ENCODE peak calls at places on chromosome 10, in ten cellular contexts. X, R, B, C, L, T, G, J, O and Y are unnamed samples.

GRCh38 chr10:45515630-45516029 is 141.6 kb downstream of the ALOX5 start:
- DNase-seq in G (no peak), J (no peak), O (no peak), T (no peak), C (no peak), L (no peak), R (no peak), X (no peak), B (no peak), Y (no peak)

GRCh38 chr10:132078746-132079345 is 13.1 kb downstream of the JAKMIP3 start:
- DNase-seq in B (no peak), R (no peak), T (no peak), C (no peak), X (peak), G (no peak), L (no peak), O (no peak), J (no peak), Y (no peak)

GRCh38 chr10:80599424-80599847 is 61.7 kb downstream of the SH2D4B start:
- DNase-seq in B (peak), G (peak), J (peak), R (peak), C (peak), T (no peak), X (peak), O (peak), L (no peak), Y (peak)

GRCh38 chr10:47090903-47091302 is 179.7 kb downstream of the PTPN20 start:
- DNase-seq in G (no peak), O (no peak), T (no peak), L (no peak), J (no peak), X (no peak), R (no peak), C (peak), B (no peak), Y (peak)

GRCh38 chr10:6423004-6423403 is 157.1 kb downstream of the PRKCQ start:
- DNase-seq in R (peak), O (no peak), C (no peak), G (no peak), X (no peak), J (peak), L (no peak), B (no peak), T (no peak), Y (no peak)

GRCh38 chr10:57015595-57016303 is 654.7 kb upstream of the ZWINT start:
- DNase-seq in R (no peak), J (no peak), C (no peak), O (no peak), G (no peak), B (no peak), X (peak), T (no peak), L (no peak), Y (no peak)

GRCh38 chr10:17238445-17239275 is 10.6 kb downstream of the VIM start:
- DNase-seq in J (peak), X (no peak), O (no peak), G (peak), T (no peak), L (no peak), C (peak), B (no peak), R (peak), Y (peak)

GRCh38 chr10:69634759-69635425 is 4.8 kb downstream of the FAM241B start:
- DNase-seq in O (no peak), L (peak), T (no peak), X (no peak), G (no peak), R (no peak), J (no peak), B (no peak), C (no peak), Y (no peak)

GRCh38 chr10:85679061-85679460 is 687.5 kb downstream of the GRID1 start:
- DNase-seq in O (no peak), R (no peak), X (no peak), J (no peak), C (no peak), L (no peak), T (no peak), G (no peak), B (no peak), Y (no peak)

GRCh38 chr10:53716156-53716555 is 943.6 kb upstream of the MBL2 start:
- DNase-seq in C (no peak), L (no peak), B (no peak), X (no peak), T (no peak), R (no peak), G (no peak), O (peak), J (no peak), Y (no peak)

GRCh38 chr10:55351431-55351830 is 550.4 kb upstream of the PCDH15 start:
- DNase-seq in C (no peak), T (no peak), X (no peak), R (no peak), O (no peak), L (no peak), J (no peak), B (no peak), G (no peak), Y (no peak)

GRCh38 chr10:18145652-18146051 is 5.4 kb downstream of the CACNB2 start:
- DNase-seq in L (no peak), J (no peak), T (no peak), B (no peak), X (no peak), G (peak), C (peak), R (peak), O (no peak), Y (peak)

GRCh38 chr10:31401287-31401686 is 82.3 kb downstream of the ZEB1 start:
- DNase-seq in T (peak), G (no peak), J (no peak), C (no peak), O (no peak), B (no peak), X (no peak), R (no peak), L (no peak), Y (no peak)

GRCh38 chr10:3774018-3774813 is 10.8 kb downstream of the KLF6 start:
- DNase-seq in B (no peak), G (peak), T (no peak), C (peak), R (peak), L (no peak), X (no peak), J (peak), O (no peak), Y (peak)

GRCh38 chr10:118760265-118760664 is 5.5 kb upstream of the CACUL1 start:
- DNase-seq in R (no peak), T (no peak), G (no peak), X (peak), B (no peak), O (no peak), L (no peak), J (no peak), C (no peak), Y (no peak)

GRCh38 chr10:88032566-88032965 is 169.1 kb downstream of the PTEN start:
- DNase-seq in R (peak), C (peak), X (no peak), O (no peak), J (peak), L (no peak), G (peak), B (no peak), T (no peak), Y (peak)

GRCh38 chr10:127579640-127580039 is 30.5 kb downstream of the NPS start:
- DNase-seq in L (no peak), R (no peak), X (no peak), O (no peak), T (no peak), J (no peak), B (no peak), G (no peak), C (no peak), Y (no peak)

GRCh38 chr10:4130685-4131084 is 345.7 kb upstream of the KLF6 start:
- DNase-seq in B (no peak), L (no peak), T (no peak), G (no peak), R (no peak), C (no peak), O (no peak), X (no peak), J (no peak), Y (no peak)

GRCh38 chr10:5624701-5625100 is 41.7 kb downstream of the ASB13 start:
- DNase-seq in J (no peak), C (no peak), O (no peak), G (no peak), B (no peak), R (no peak), X (no peak), L (no peak), T (no peak), Y (no peak)

GRCh38 chr10:52318822-52319464 is 4.9 kb downstream of the DKK1 start:
- DNase-seq in R (peak), B (no peak), T (no peak), J (peak), C (peak), G (peak), L (no peak), X (no peak), O (no peak), Y (peak)

GRCh38 chr10:104732222-104732621 is 91.1 kb downstream of the SORCS3 start:
- DNase-seq in B (no peak), T (no peak), O (no peak), R (no peak), G (no peak), X (no peak), C (no peak), L (no peak), J (no peak), Y (no peak)

GRCh38 chr10:58820862-58821559 is 308.3 kb downstream of the BICC1 start:
- DNase-seq in X (no peak), J (peak), C (peak), L (no peak), O (no peak), G (peak), T (no peak), R (peak), B (no peak), Y (peak)

GRCh38 chr10:24694086-24694485 is 29.6 kb downstream of the ARHGAP21 start:
- DNase-seq in B (no peak), G (no peak), C (no peak), L (no peak), O (no peak), J (peak), X (no peak), T (no peak), R (peak), Y (no peak)

GRCh38 chr10:22026287-22026686 is 22.8 kb upstream of the DNAJC1 start:
- DNase-seq in G (no peak), O (no peak), L (no peak), B (no peak), X (no peak), T (no peak), R (no peak), J (no peak), C (no peak), Y (no peak)

GRCh38 chr10:69879628-69880257 is 78.0 kb downstream of the COL13A1 start:
- DNase-seq in G (no peak), X (no peak), R (no peak), L (no peak), T (no peak), C (no peak), O (no peak), J (no peak), B (no peak), Y (no peak)

GRCh38 chr10:93166116-93166515 is 92.4 kb downstream of the CYP26A1 start:
- DNase-seq in R (no peak), T (no peak), G (no peak), J (no peak), C (no peak), B (no peak), O (no peak), L (no peak), X (no peak), Y (no peak)

GRCh38 chr10:80289451-80290287 is at the start of gene MAT1A:
- DNase-seq in T (peak), R (no peak), C (peak), X (no peak), L (no peak), O (peak), B (no peak), G (peak), J (peak), Y (no peak)

GRCh38 chr10:114525368-114525949 is 121.2 kb upstream of the AFAP1L2 start:
- DNase-seq in O (peak), C (no peak), L (no peak), R (no peak), J (peak), B (no peak), G (peak), T (no peak), X (no peak), Y (peak)

GRCh38 chr10:62582098-62582705 is 208.0 kb downstream of the ZNF365 start:
- DNase-seq in X (no peak), J (no peak), G (no peak), T (no peak), O (no peak), B (no peak), C (peak), R (peak), L (no peak), Y (peak)

GRCh38 chr10:5694573-5694972 is 9.9 kb downstream of the TASOR2 start:
- DNase-seq in G (no peak), X (no peak), C (no peak), B (no peak), R (no peak), T (no peak), J (no peak), O (no peak), L (no peak), Y (no peak)

GRCh38 chr10:31318382-31318853 is 598 bp upstream of the ZEB1 start:
- DNase-seq in J (peak), B (peak), X (peak), O (peak), R (peak), C (peak), G (peak), T (peak), L (no peak), Y (no peak)

GRCh38 chr10:79375321-79376077 is 28.2 kb downstream of the PPIF start:
- DNase-seq in C (peak), R (peak), G (peak), L (no peak), X (no peak), B (no peak), J (peak), T (no peak), O (peak), Y (peak)

GRCh38 chr10:625335-625699 is 64.2 kb downstream of the DIP2C start:
- DNase-seq in J (no peak), R (peak), G (no peak), B (peak), X (no peak), C (no peak), T (peak), L (no peak), O (peak), Y (no peak)
- H3K4me3 ChIP-seq in J (no peak), R (no peak), G (no peak), B (peak), X (no peak), C (peak), T (peak), L (no peak), O (no peak), Y (no peak)

GRCh38 chr10:133275683-133276092 is 980 bp downstream of the ADAM8 start:
- DNase-seq in C (no peak), O (no peak), G (no peak), T (no peak), J (no peak), R (no peak), X (no peak), B (no peak), L (no peak), Y (no peak)

GRCh38 chr10:133273534-133274143 is 3.0 kb downstream of the ADAM8 start:
- DNase-seq in B (no peak), O (no peak), R (no peak), X (no peak), J (no peak), C (no peak), T (no peak), L (no peak), G (no peak), Y (no peak)

GRCh38 chr10:133276100-133276434 is 601 bp downstream of the ADAM8 start:
- DNase-seq in X (no peak), C (no peak), O (no peak), T (no peak), G (no peak), J (no peak), L (no peak), R (no peak), B (no peak), Y (no peak)

GRCh38 chr10:133276435-133277201 is at the start of gene ADAM8:
- DNase-seq in G (no peak), L (peak), R (no peak), O (peak), J (no peak), X (peak), B (peak), C (no peak), T (no peak), Y (no peak)

GRCh38 chr10:133274751-133275682 is 1.7 kb downstream of the ADAM8 start:
- DNase-seq in B (no peak), J (peak), X (peak), T (no peak), R (peak), O (peak), C (no peak), L (peak), G (no peak), Y (no peak)
- TF ChIP-seq CTCF in B (no peak), J (no peak), X (no peak), T (no peak), R (no peak), O (no peak), C (no peak), L (no peak), G (peak), Y (peak)

DNA sequence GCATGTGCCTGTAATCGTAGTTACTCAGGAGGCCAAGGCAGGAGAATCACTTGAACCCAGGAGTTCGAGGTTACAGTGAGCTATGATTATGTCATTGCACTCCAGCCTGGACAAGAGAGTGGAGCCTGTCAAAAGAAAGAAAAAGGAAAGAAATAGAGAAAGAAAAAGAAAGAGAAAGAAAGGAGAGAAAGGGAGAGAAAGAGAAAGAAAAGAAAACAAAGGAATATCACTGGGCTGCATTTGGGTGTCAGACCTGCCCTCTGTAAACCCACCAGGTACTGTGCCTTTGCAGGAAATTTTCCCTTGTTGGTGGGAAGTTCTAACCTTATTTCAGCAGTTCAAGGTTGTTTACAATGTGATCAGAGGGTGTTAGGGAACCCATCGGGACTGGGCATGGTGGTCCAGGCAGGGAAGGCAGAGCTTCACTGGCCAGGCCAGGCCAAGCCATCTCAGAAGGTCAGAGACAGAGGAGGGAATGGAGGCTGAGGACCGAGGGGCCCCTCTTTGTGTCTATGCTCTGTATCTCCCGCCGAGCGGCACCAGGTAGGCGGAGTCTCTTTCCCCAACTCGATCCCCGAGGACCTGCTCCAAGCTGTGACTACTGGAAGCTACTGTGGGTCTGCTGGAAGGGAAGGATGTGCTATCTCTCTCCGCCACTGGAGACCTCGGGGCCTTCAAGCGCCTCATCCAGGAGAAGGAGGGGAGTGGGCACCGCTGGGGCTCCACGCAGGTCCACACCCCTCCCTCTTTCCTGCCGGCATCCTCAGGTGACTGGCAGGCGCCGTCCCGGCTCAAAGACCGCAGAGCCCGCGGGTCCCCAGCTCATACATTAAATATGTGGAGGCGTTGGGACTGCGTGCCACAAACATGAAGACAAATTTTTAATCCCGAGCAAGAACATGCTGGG is 15.2 kb upstream of the KAZALD1 start:
- DNase-seq in C (no peak), B (no peak), J (no peak), G (no peak), O (no peak), T (no peak), L (no peak), X (no peak), R (peak), Y (no peak)
- H3K4me3 ChIP-seq in C (no peak), B (no peak), J (no peak), G (no peak), O (no peak), T (no peak), L (no peak), X (no peak), R (no peak), Y (no peak)

GRCh38 chr10:84205853-84206513 is 11.6 kb downstream of the CDHR1 start:
- DNase-seq in R (no peak), J (no peak), C (no peak), X (no peak), G (no peak), T (no peak), L (no peak), B (no peak), O (no peak), Y (no peak)
- TF ChIP-seq CTCF in R (no peak), J (no peak), C (no peak), X (no peak), G (no peak), T (no peak), L (no peak), B (no peak), O (no peak), Y (no peak)

GRCh38 chr10:75228278-75228677 is 7.5 kb downstream of the COMTD1 start:
- DNase-seq in J (no peak), B (no peak), X (no peak), C (no peak), G (no peak), O (no peak), T (no peak), R (no peak), L (peak), Y (no peak)
- H3K4me3 ChIP-seq in J (no peak), B (no peak), X (no peak), C (no peak), G (no peak), O (no peak), T (no peak), R (no peak), L (no peak), Y (no peak)

DNA sequence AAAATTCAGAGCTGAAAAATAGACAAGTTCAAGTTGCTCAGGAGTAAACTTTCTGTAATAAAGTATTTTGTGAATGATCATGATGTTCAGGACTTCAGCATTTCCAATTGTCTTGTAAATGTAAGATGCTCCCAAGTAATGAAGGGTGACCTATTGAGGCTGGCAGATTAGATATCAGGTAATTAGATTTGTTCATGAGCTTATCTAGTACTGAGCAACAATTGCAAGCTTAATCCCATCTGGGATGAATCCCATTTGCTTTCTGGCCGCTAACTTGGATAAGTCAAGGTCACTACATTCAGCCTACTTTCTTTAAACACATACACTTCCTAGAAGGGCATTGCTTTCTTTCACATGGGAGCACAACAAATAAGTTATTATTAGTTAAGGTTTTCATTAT is 82.4 kb upstream of the ITGB1 start:
- DNase-seq in X (no peak), J (no peak), L (no peak), O (no peak), C (no peak), G (no peak), B (no peak), T (no peak), R (no peak), Y (no peak)
- TF ChIP-seq CTCF in X (no peak), J (no peak), L (no peak), O (no peak), C (no peak), G (no peak), B (no peak), T (no peak), R (no peak), Y (no peak)

GRCh38 chr10:12628964-12629766 is 279.8 kb downstream of the CAMK1D start:
- DNase-seq in C (peak), G (no peak), O (no peak), L (no peak), R (peak), J (no peak), X (no peak), T (no peak), B (no peak), Y (no peak)
- H3K4me3 ChIP-seq in C (no peak), G (no peak), O (no peak), L (no peak), R (no peak), J (no peak), X (no peak), T (no peak), B (no peak), Y (no peak)